ENCODE peak calls at places on chromosomes 11 and 22, in eight cellular contexts. D is transverse colon, K is RWPE2, Z is small intestine, X is brain microvascular endothelial cell, E is psoas muscle, L is IMR-90, A is GM23338. T is an unnamed sample.
A peak's percentile ranks its signal among the peaks of the same experiment; 100 is the strongest.

GRCh38 chr22:48921411-48921903 is 906.2 kb downstream of the BRD1 start:
- DNase-seq in E (no peak), A (no peak), D (no peak), L (no peak), Z (no peak), X (no peak), K (no peak), T (no peak)

GRCh38 chr11:111870522-111870886 is 877 bp downstream of the ALG9 start:
- DNase-seq in A (no peak), Z (no peak), L (no peak), D (no peak), X (no peak), K (no peak), E (no peak), T (no peak)

GRCh38 chr11:83881428-83881827 is 595.3 kb upstream of the CCDC90B start:
- DNase-seq in L (no peak), X (no peak), D (no peak), K (no peak), E (no peak), Z (no peak), A (no peak), T (no peak)

GRCh38 chr22:23067691-23068090 is 2.6 kb upstream of the GNAZ start:
- DNase-seq in L (no peak), A (no peak), E (peak; percentile 10), X (no peak), Z (no peak), D (no peak), K (no peak), T (no peak)

GRCh38 chr11:69215784-69216415 is 60.2 kb downstream of the SMIM38 start:
- DNase-seq in K (no peak), A (no peak), Z (peak; percentile 17), D (no peak), X (no peak), L (peak; percentile 71), E (no peak), T (no peak)

GRCh38 chr22:46143491-46144147 is 6.7 kb upstream of the PPARA start:
- DNase-seq in L (no peak), E (no peak), X (no peak), K (no peak), D (no peak), A (no peak), Z (peak; percentile 40), T (no peak)

GRCh38 chr11:67508486-67509121 is 642 bp upstream of the CDK2AP2 start:
- DNase-seq in L (peak; percentile 93), D (peak; percentile 99), K (peak; percentile 99), A (peak; percentile 99), E (peak; percentile 99), Z (peak; percentile 96), X (peak; percentile 96), T (peak; percentile 98)

GRCh38 chr22:19480173-19480568 is 451 bp downstream of the CDC45 start:
- DNase-seq in K (no peak), L (no peak), A (no peak), X (no peak), E (no peak), Z (no peak), D (no peak), T (no peak)

GRCh38 chr11:119671048-119671447 is 58.0 kb downstream of the NECTIN1 start:
- DNase-seq in X (peak; percentile 62), Z (no peak), A (no peak), K (no peak), D (peak; percentile 52), L (peak; percentile 88), E (peak; percentile 87), T (no peak)

GRCh38 chr11:70467196-70468085 is 69.1 kb downstream of the CTTN start:
- DNase-seq in E (peak; percentile 72), D (peak; percentile 58), A (peak; percentile 84), X (peak; percentile 41), K (no peak), Z (peak; percentile 52), L (peak; percentile 39), T (no peak)

GRCh38 chr11:63503492-63503891 is 2.4 kb upstream of the LGALS12 start:
- DNase-seq in Z (no peak), L (no peak), X (no peak), D (no peak), K (no peak), E (no peak), A (no peak), T (no peak)

GRCh38 chr22:37932401-37932800 is 21.0 kb downstream of the C22orf23 start:
- DNase-seq in K (no peak), A (no peak), Z (no peak), E (no peak), D (no peak), X (no peak), L (no peak), T (no peak)
- H3K36me3 ChIP-seq in K (peaks cover 97% of the 10 kb centered on the region), A (peaks cover 2% of the 10 kb centered on the region), Z (peaks cover 7% of the 10 kb centered on the region), E (peaks cover 6% of the 10 kb centered on the region), D (peaks cover 5% of the 10 kb centered on the region), X (peaks cover 53% of the 10 kb centered on the region), L (peaks cover 39% of the 10 kb centered on the region), T (peaks cover 22% of the 10 kb centered on the region)

GRCh38 chr22:20964799-20965103 is 2.3 kb upstream of the AIFM3 start:
- DNase-seq in E (peak; percentile 19), X (no peak), L (no peak), Z (no peak), D (no peak), K (no peak), A (no peak), T (no peak)
- H3K4me3 ChIP-seq in E (peak overlapping the region; percentile 56), X (no peak overlapping the region), L (peak overlapping the region; percentile 10), Z (no peak overlapping the region), D (peak overlapping the region; percentile 9), K (peak overlapping the region; percentile 27), A (peak overlapping the region; percentile 55), T (no peak overlapping the region)

GRCh38 chr11:10388096-10388495 is 67.0 kb upstream of the AMPD3 start:
- DNase-seq in L (no peak), K (no peak), A (no peak), D (no peak), E (no peak), X (no peak), Z (no peak), T (no peak)
- H3K36me3 ChIP-seq in L (no peaks in the 10 kb centered on the region), K (no peaks in the 10 kb centered on the region), A (peaks cover 8% of the 10 kb centered on the region), D (no peaks in the 10 kb centered on the region), E (no peaks in the 10 kb centered on the region), X (no peaks in the 10 kb centered on the region), Z (no peaks in the 10 kb centered on the region), T (no peaks in the 10 kb centered on the region)

DNA sequence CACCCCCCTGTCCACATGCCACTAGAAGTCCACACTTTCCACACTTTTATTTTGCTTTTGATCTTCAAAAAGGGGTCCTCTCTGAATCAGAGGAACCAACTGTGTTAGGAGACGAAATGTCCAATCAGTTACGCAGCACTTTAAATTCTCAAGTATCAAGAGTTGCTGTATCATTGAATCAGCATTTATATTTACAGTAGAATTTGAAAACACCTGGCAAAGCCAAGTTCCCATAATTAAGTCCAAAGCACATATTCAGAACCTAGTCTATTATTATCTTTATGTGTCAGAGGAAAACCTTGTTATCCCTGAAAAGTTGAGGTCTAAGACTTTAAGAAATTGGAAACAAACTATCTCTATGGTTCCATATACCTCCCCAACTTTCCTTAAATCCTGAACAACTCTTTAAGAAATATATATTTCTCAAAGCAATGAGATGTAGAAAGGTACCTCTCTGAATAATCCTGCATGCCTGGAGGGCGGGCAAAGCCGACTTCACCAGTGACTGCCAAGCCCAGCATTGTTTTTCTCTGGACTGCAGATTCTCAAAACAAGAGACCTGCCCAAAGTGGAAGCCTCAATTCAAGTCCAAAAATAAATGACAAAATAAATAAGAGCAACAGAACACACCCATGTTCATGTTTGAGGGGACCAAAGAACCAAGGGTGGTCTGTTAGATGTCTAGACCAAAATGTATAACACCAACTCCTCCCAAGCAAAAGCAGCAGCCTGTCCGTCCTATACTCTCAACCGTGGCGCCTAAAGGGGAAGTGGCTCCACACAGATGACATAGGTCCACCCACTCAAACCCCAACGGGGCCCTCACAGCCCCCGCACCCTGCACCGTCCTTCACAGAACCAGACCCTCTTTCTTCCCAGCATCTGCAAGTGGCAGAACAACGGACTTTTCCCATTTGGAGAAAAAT is 76.0 kb upstream of the ARFGAP3 start:
- DNase-seq in E (no peak), L (peak; percentile 28), D (no peak), K (no peak), Z (no peak), X (no peak), A (no peak), T (no peak)
- H3K4me3 ChIP-seq in E (peak overlapping the region; percentile 25), L (no peak overlapping the region), D (no peak overlapping the region), K (no peak overlapping the region), Z (no peak overlapping the region), X (peak overlapping the region; percentile 30), A (no peak overlapping the region), T (no peak overlapping the region)

GRCh38 chr11:11076879-11077278 is 219.0 kb upstream of the ZBED5 start:
- DNase-seq in D (no peak), K (no peak), A (no peak), Z (no peak), X (no peak), E (no peak), L (no peak), T (no peak)
- H3K36me3 ChIP-seq in D (no peaks in the 10 kb centered on the region), K (no peaks in the 10 kb centered on the region), A (no peaks in the 10 kb centered on the region), Z (no peaks in the 10 kb centered on the region), X (no peaks in the 10 kb centered on the region), E (no peaks in the 10 kb centered on the region), L (no peaks in the 10 kb centered on the region), T (no peaks in the 10 kb centered on the region)

DNA sequence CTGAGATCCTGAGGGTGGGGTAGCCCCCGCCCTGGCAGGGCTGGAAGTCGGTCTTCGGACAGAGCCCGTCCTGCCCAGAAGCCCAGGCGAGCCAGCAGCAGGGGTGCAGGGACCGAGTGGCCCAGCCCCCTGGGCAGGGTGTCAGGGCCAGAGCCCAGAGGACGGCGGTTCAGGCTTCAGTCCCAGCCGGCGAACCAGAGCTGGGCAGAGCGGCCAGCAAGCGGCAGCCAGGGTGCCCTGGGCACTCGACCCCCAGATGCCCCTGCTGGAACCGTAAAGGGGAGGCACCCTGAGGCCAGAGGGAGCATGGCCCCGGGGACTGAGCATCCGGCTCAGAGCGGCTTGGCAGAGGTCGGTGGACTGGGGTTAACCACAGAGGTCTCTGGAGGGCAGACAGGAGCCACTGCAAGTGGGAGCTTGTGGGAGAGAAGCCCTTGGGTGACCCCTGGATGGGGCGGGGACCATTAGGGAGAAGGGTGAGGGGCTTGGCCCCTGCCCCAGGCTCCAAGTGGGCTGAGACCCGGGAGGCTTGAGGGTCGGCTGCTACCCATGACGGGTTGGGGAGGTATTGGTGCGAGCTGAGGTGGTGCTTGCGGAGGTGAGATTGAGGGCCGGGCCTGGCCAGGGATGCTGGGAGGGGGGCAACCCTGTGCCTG is 15.9 kb downstream of the LSP1 start:
- DNase-seq in Z (no peak), X (no peak), E (peak; percentile 86), L (no peak), A (no peak), D (no peak), K (no peak), T (no peak)
- H3K4me3 ChIP-seq in Z (no peak overlapping the region), X (no peak overlapping the region), E (peak overlapping the region; percentile 56), L (no peak overlapping the region), A (no peak overlapping the region), D (no peak overlapping the region), K (no peak overlapping the region), T (no peak overlapping the region)

T was measured in effector memory CD4-positive, alpha-beta T cell.